ENCODE peak calls at places on chromosome 16, in four cellular contexts. One of them, this sample, is unnamed.

GRCh38 chr16:15807603-15808009 is 49.2 kb downstream of the MYH11 start:
- DNase-seq in nephron progenitor cell: no peak
- DNase-seq in fibroblast of lung: no peak
- DNase-seq in CD8-positive, alpha-beta T cell: no peak
- DNase-seq in this sample: no peak

GRCh38 chr16:57509231-57509923 is 23.1 kb upstream of the DOK4 start:
- DNase-seq in CD8-positive, alpha-beta T cell: no peak
- DNase-seq in nephron progenitor cell: no peak
- DNase-seq in fibroblast of lung: no peak
- DNase-seq in this sample: no peak

GRCh38 chr16:1272453-1273198 is 16.8 kb downstream of the TPSD1 start:
- DNase-seq in fibroblast of lung: no peak
- DNase-seq in CD8-positive, alpha-beta T cell: no peak
- DNase-seq in nephron progenitor cell: no peak
- DNase-seq in this sample: no peak

GRCh38 chr16:1347286-1347855 is 4.3 kb downstream of the TSR3 start:
- DNase-seq in CD8-positive, alpha-beta T cell: no peak
- DNase-seq in fibroblast of lung: no peak
- DNase-seq in nephron progenitor cell: no peak
- DNase-seq in this sample: no peak

GRCh38 chr16:7440886-7441400 is 108.3 kb downstream of the RBFOX1 start:
- DNase-seq in fibroblast of lung: no peak
- DNase-seq in nephron progenitor cell: no peak
- DNase-seq in CD8-positive, alpha-beta T cell: no peak
- DNase-seq in this sample: no peak

GRCh38 chr16:66904428-66904845 is 14.2 kb downstream of the CDH16 start:
- DNase-seq in fibroblast of lung: no peak
- DNase-seq in nephron progenitor cell: no peak
- DNase-seq in CD8-positive, alpha-beta T cell: no peak
- DNase-seq in this sample: no peak

GRCh38 chr16:15952265-15952711 is 2.9 kb downstream of the ABCC1 start:
- DNase-seq in nephron progenitor cell: no peak
- DNase-seq in CD8-positive, alpha-beta T cell: no peak
- DNase-seq in fibroblast of lung: no peak
- DNase-seq in this sample: no peak

GRCh38 chr16:1156983-1157638 is 4.2 kb downstream of the CACNA1H start:
- DNase-seq in fibroblast of lung: no peak
- DNase-seq in nephron progenitor cell: no peak
- DNase-seq in CD8-positive, alpha-beta T cell: no peak
- DNase-seq in this sample: no peak

GRCh38 chr16:77556203-77556602 is 121.4 kb upstream of the ADAMTS18 start:
- DNase-seq in nephron progenitor cell: peak; percentile 26
- DNase-seq in fibroblast of lung: no peak
- DNase-seq in CD8-positive, alpha-beta T cell: no peak
- DNase-seq in this sample: no peak

GRCh38 chr16:84423416-84423837 is 55.1 kb downstream of the ATP2C2 start:
- DNase-seq in fibroblast of lung: peak; percentile 39
- DNase-seq in CD8-positive, alpha-beta T cell: no peak
- DNase-seq in nephron progenitor cell: no peak
- DNase-seq in this sample: no peak

GRCh38 chr16:1771072-1771863 is at the start of gene NME3:
- DNase-seq in CD8-positive, alpha-beta T cell: peak; percentile 85
- DNase-seq in nephron progenitor cell: peak; percentile 80
- DNase-seq in fibroblast of lung: peak; percentile 69
- DNase-seq in this sample: peak; percentile 77

GRCh38 chr16:66293932-66294331 is 72.6 kb upstream of the CDH5 start:
- DNase-seq in CD8-positive, alpha-beta T cell: peak; percentile 23
- DNase-seq in nephron progenitor cell: no peak
- DNase-seq in fibroblast of lung: no peak
- DNase-seq in this sample: no peak

GRCh38 chr16:31472559-31473203 is 729 bp downstream of the TGFB1I1 start:
- DNase-seq in fibroblast of lung: peak; percentile 94
- DNase-seq in nephron progenitor cell: peak; percentile 59
- DNase-seq in CD8-positive, alpha-beta T cell: no peak
- DNase-seq in this sample: no peak

GRCh38 chr16:89065445-89065795 is 28.2 kb upstream of the ACSF3 start:
- DNase-seq in fibroblast of lung: no peak
- DNase-seq in CD8-positive, alpha-beta T cell: no peak
- DNase-seq in nephron progenitor cell: no peak
- DNase-seq in this sample: no peak

GRCh38 chr16:89430436-89431157 is 59.8 kb downstream of the ANKRD11 start:
- DNase-seq in nephron progenitor cell: no peak
- DNase-seq in CD8-positive, alpha-beta T cell: no peak
- DNase-seq in fibroblast of lung: no peak
- DNase-seq in this sample: no peak

GRCh38 chr16:66275795-66276428 is 90.6 kb upstream of the CDH5 start:
- DNase-seq in fibroblast of lung: peak; percentile 78
- DNase-seq in CD8-positive, alpha-beta T cell: peak; percentile 43
- DNase-seq in nephron progenitor cell: peak; percentile 47
- DNase-seq in this sample: no peak

DNA sequence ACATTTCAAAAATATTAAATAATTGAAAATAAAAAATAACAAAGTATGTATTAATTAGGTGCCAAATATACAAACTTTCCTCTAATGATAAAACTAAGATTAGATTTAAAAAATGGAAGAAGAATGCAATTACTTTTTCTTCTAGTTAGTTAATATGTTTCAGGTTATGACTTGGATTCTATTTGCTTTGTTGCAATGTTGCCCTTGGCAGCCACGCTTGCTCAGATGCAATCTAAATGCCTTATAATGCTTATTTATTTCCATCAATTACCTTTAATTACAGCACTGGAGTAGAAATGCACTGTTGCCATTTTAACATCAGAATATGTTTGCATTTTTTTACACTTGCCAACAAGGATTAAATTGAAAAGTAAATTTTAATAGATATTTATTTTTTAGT is 263.9 kb downstream of the CNTNAP4 start:
- DNase-seq in fibroblast of lung: no peak
- DNase-seq in CD8-positive, alpha-beta T cell: no peak
- DNase-seq in nephron progenitor cell: no peak
- DNase-seq in this sample: no peak
- TF ChIP-seq CTCF in fibroblast of lung: no peak
- TF ChIP-seq CTCF in CD8-positive, alpha-beta T cell: no peak
- TF ChIP-seq CTCF in nephron progenitor cell: no peak
- TF ChIP-seq CTCF in this sample: no peak

DNA sequence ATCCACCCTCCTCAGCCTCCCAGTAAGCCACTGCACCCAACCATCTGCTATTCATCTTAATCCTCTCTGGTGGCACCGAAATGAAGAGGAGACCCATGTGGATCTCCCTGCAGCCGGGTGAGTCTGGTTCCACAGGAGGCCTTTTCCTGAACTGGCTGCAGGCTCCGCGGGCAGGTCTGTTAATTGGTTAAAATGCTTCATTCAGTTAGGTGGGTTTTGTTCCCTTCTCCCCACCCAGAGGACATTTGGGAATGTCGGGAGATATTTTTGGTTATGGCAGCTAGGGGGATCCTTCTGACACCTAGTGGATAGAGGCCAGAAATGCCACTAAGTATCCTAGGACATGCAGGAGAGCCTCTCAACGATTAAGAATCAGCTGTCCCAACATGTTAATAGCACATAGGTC is 16.7 kb downstream of the C16orf54 start:
- DNase-seq in nephron progenitor cell: peak; percentile 21
- DNase-seq in fibroblast of lung: peak; percentile 56
- DNase-seq in CD8-positive, alpha-beta T cell: no peak
- DNase-seq in this sample: no peak
- TF ChIP-seq CTCF in nephron progenitor cell: peak; percentile 58
- TF ChIP-seq CTCF in fibroblast of lung: peak; percentile 72
- TF ChIP-seq CTCF in CD8-positive, alpha-beta T cell: peak; percentile 24
- TF ChIP-seq CTCF in this sample: no peak

GRCh38 chr16:53926209-53926608 is 222.3 kb downstream of the FTO start:
- DNase-seq in nephron progenitor cell: no peak
- DNase-seq in fibroblast of lung: no peak
- DNase-seq in CD8-positive, alpha-beta T cell: no peak
- DNase-seq in this sample: no peak
- TF ChIP-seq CTCF in nephron progenitor cell: no peak
- TF ChIP-seq CTCF in fibroblast of lung: no peak
- TF ChIP-seq CTCF in CD8-positive, alpha-beta T cell: no peak
- TF ChIP-seq CTCF in this sample: no peak

DNA sequence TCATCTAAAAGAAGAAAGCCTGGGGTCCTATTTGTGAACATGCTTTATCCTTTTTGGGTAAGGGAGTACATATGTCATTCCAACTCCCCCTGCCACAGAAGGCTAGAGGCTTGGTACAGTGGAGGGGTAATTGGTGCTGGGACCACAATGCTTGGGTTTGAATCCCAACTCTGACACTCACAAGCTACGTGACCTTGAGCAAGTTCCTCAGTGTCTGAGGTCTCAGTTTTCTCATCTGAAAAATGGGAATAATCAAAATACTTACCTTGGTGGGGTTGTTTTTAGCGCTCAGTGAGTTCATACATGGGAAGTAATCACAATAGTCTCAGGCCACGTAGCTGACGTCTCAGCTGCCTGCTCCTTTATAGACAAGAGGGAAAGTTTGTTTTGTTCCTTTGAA is 150.8 kb downstream of the CPPED1 start:
- DNase-seq in nephron progenitor cell: no peak
- DNase-seq in fibroblast of lung: no peak
- DNase-seq in CD8-positive, alpha-beta T cell: no peak
- DNase-seq in this sample: no peak
- TF ChIP-seq CTCF in nephron progenitor cell: no peak
- TF ChIP-seq CTCF in fibroblast of lung: no peak
- TF ChIP-seq CTCF in CD8-positive, alpha-beta T cell: no peak
- TF ChIP-seq CTCF in this sample: no peak

GRCh38 chr16:4244881-4245280 is 3.0 kb upstream of the SRL start:
- DNase-seq in CD8-positive, alpha-beta T cell: no peak
- DNase-seq in fibroblast of lung: no peak
- DNase-seq in nephron progenitor cell: no peak
- DNase-seq in this sample: no peak

GRCh38 chr16:4245400-4245799 is 3.5 kb upstream of the SRL start:
- DNase-seq in fibroblast of lung: peak; percentile 59
- DNase-seq in CD8-positive, alpha-beta T cell: no peak
- DNase-seq in nephron progenitor cell: no peak
- DNase-seq in this sample: no peak

GRCh38 chr16:4246777-4247476 is 5.0 kb upstream of the SRL start:
- DNase-seq in fibroblast of lung: no peak
- DNase-seq in nephron progenitor cell: no peak
- DNase-seq in CD8-positive, alpha-beta T cell: no peak
- DNase-seq in this sample: no peak

GRCh38 chr16:4253394-4254150 is 11.7 kb upstream of the SRL start:
- DNase-seq in CD8-positive, alpha-beta T cell: peak; percentile 99
- DNase-seq in fibroblast of lung: peak; percentile 99
- DNase-seq in nephron progenitor cell: peak; percentile 99
- DNase-seq in this sample: peak; percentile 98

DNA sequence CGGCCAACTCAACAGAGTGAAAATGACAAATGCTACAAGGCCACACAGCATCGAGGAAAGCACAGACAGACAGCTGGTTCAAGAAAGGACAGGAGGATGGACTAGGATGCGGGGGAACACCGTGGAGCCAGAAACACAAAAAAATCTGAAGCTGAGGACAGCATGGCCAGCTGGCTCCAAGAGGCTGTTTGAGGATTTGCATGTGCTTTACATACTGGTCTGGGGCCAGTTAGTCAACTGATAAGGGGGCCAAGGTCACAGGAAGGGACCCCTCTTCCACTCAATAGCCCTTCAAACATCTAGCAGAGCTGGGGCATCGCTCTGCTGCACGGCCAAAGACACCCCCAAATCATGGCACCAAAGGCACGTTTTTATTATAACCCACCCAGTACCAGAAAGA is 7.7 kb upstream of the SRL start:
- DNase-seq in nephron progenitor cell: no peak
- DNase-seq in fibroblast of lung: no peak
- DNase-seq in CD8-positive, alpha-beta T cell: no peak
- DNase-seq in this sample: no peak
- TF ChIP-seq CTCF in nephron progenitor cell: no peak
- TF ChIP-seq CTCF in fibroblast of lung: no peak
- TF ChIP-seq CTCF in CD8-positive, alpha-beta T cell: no peak
- TF ChIP-seq CTCF in this sample: no peak

GRCh38 chr16:85554791-85555548 is 58.2 kb upstream of the GSE1 start:
- DNase-seq in CD8-positive, alpha-beta T cell: peak; percentile 73
- DNase-seq in nephron progenitor cell: peak; percentile 55
- DNase-seq in fibroblast of lung: peak; percentile 77
- DNase-seq in this sample: peak; percentile 55

GRCh38 chr16:85557976-85558589 is 55.0 kb upstream of the GSE1 start:
- DNase-seq in nephron progenitor cell: no peak
- DNase-seq in fibroblast of lung: no peak
- DNase-seq in CD8-positive, alpha-beta T cell: no peak
- DNase-seq in this sample: no peak

GRCh38 chr16:85556456-85557082 is 56.6 kb upstream of the GSE1 start:
- DNase-seq in CD8-positive, alpha-beta T cell: peak; percentile 73
- DNase-seq in nephron progenitor cell: peak; percentile 72
- DNase-seq in fibroblast of lung: no peak
- DNase-seq in this sample: peak; percentile 52

GRCh38 chr16:85555549-85556455 is 57.3 kb upstream of the GSE1 start:
- DNase-seq in CD8-positive, alpha-beta T cell: no peak
- DNase-seq in nephron progenitor cell: peak; percentile 72
- DNase-seq in fibroblast of lung: no peak
- DNase-seq in this sample: peak; percentile 30

DNA sequence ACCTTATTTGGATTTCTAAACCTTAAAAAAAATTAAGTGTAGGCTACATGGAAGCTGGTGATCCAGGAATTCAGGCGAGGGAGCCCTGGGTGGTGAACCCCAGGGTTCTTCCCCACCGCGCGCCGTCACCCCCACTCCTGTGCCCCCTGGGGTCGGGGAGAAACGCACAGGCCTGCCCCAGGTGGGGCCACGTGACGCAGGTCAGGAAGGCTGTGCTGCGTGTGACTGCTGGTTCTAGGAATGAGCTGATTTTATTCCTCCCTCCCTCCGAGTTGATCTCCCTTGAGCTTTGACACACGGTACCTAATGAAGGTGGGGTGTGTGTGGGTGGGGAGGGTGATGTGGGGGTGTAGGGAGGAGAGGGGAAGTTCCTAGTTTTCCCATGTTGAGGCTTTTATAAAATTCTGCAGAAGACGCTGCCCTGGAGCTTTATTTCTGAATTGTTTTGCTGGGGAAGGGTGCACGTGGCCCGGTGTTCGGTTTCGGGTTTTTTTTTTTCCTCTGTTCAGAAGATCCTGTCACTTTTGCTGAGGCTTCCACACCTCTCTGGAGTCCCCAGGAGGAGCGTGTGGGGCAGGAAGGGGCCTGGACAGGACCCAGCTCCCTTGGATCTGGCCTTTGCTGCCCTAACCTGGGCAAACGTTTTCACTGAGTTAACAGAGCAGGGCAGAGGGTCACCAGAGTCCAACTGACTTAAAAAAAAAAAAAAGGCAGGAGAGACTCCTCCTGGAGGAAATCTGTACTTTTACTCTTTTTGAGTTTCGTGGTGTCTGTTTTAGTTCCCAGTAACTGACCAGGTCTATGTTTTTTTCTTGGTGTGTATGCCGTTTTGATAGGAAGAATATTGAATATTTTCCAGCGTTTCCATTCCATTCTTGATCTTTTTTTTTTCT is 55.8 kb upstream of the GSE1 start:
- DNase-seq in fibroblast of lung: no peak
- DNase-seq in nephron progenitor cell: no peak
- DNase-seq in CD8-positive, alpha-beta T cell: peak; percentile 62
- DNase-seq in this sample: peak; percentile 45
- TF ChIP-seq CTCF in fibroblast of lung: peak; percentile 13
- TF ChIP-seq CTCF in nephron progenitor cell: no peak
- TF ChIP-seq CTCF in CD8-positive, alpha-beta T cell: no peak
- TF ChIP-seq CTCF in this sample: no peak

GRCh38 chr16:19737306-19737975 is 19.4 kb downstream of the IQCK start:
- DNase-seq in nephron progenitor cell: no peak
- DNase-seq in CD8-positive, alpha-beta T cell: no peak
- DNase-seq in fibroblast of lung: no peak
- DNase-seq in this sample: no peak
- TF ChIP-seq CTCF in nephron progenitor cell: no peak
- TF ChIP-seq CTCF in CD8-positive, alpha-beta T cell: no peak
- TF ChIP-seq CTCF in fibroblast of lung: no peak
- TF ChIP-seq CTCF in this sample: no peak

GRCh38 chr16:13479549-13479948 is 440.4 kb upstream of the ERCC4 start:
- DNase-seq in fibroblast of lung: no peak
- DNase-seq in nephron progenitor cell: no peak
- DNase-seq in CD8-positive, alpha-beta T cell: no peak
- DNase-seq in this sample: no peak
- TF ChIP-seq CTCF in fibroblast of lung: no peak
- TF ChIP-seq CTCF in nephron progenitor cell: no peak
- TF ChIP-seq CTCF in CD8-positive, alpha-beta T cell: no peak
- TF ChIP-seq CTCF in this sample: no peak